ENCODE peak calls at places on chromosome 20, in four cellular contexts. R is Calu3, J is bronchial epithelial cell, E is PC-9. W is an unnamed sample.

GRCh38 chr20:52016022-52016421 is 175.6 kb downstream of the ZFP64 start:
- DNase-seq in R (no peak), J (no peak), E (no peak), W (no peak)

GRCh38 chr20:34240698-34241615 is at the start of gene ASIP:
- DNase-seq in R (no peak), J (no peak), E (no peak), W (no peak)

GRCh38 chr20:12557224-12557623 is 451.5 kb upstream of the SPTLC3 start:
- DNase-seq in R (no peak), J (no peak), E (no peak), W (no peak)

GRCh38 chr20:15937179-15937578 is 636.1 kb downstream of the KIF16B start:
- DNase-seq in R (no peak), J (no peak), E (no peak), W (no peak)

GRCh38 chr20:64163776-64164122 is 503 bp upstream of the MYT1 start:
- DNase-seq in R (no peak), J (no peak), E (no peak), W (no peak)

GRCh38 chr20:24768226-24768625 is 180.8 kb upstream of the CST7 start:
- DNase-seq in R (no peak), J (no peak), E (peak; percentile 41), W (peak; percentile 25)

GRCh38 chr20:44856442-44856841 is 29.1 kb upstream of the YWHAB start:
- DNase-seq in R (no peak), J (no peak), E (peak; percentile 71), W (no peak)

GRCh38 chr20:64084209-64085152 is at the start of gene LKAAEAR1:
- DNase-seq in R (no peak), J (no peak), E (no peak), W (no peak)

GRCh38 chr20:36866681-36867485 is 9.1 kb upstream of the TLDC2 start:
- DNase-seq in R (no peak), J (no peak), E (no peak), W (no peak)

GRCh38 chr20:12201289-12201991 is 283.7 kb downstream of the BTBD3 start:
- DNase-seq in R (no peak), J (peak; percentile 0), E (no peak), W (no peak)

GRCh38 chr20:24745617-24746350 is 203.3 kb upstream of the CST7 start:
- DNase-seq in R (no peak), J (no peak), E (no peak), W (no peak)

GRCh38 chr20:34001378-34001777 is 7.7 kb downstream of the RALY start:
- DNase-seq in R (no peak), J (no peak), E (no peak), W (no peak)

GRCh38 chr20:53869466-53870258 is 200.7 kb downstream of the BCAS1 start:
- DNase-seq in R (peak; percentile 90), J (peak; percentile 83), E (peak; percentile 76), W (peak; percentile 62)

GRCh38 chr20:39857188-39857587 is 831.8 kb downstream of the MAFB start:
- DNase-seq in R (no peak), J (no peak), E (no peak), W (no peak)

GRCh38 chr20:36924167-36925045 is 27.1 kb downstream of the SAMHD1 start:
- DNase-seq in R (peak; percentile 39), J (no peak), E (no peak), W (no peak)

GRCh38 chr20:35942243-35942642 is 12.1 kb downstream of the SCAND1 start:
- DNase-seq in R (no peak), J (no peak), E (peak; percentile 43), W (no peak)

GRCh38 chr20:58892126-58892931 is 39.8 kb downstream of the GNAS start:
- DNase-seq in R (peak; percentile 87), J (peak; percentile 15), E (no peak), W (peak; percentile 79)

GRCh38 chr20:49591217-49591865 is 23.4 kb upstream of the PTGIS start:
- DNase-seq in R (no peak), J (no peak), E (peak; percentile 91), W (no peak)

GRCh38 chr20:15902493-15902892 is 670.8 kb downstream of the KIF16B start:
- DNase-seq in R (peak; percentile 0), J (no peak), E (no peak), W (peak; percentile 58)

GRCh38 chr20:23629017-23629541 is 8.7 kb downstream of the CST3 start:
- DNase-seq in R (peak; percentile 28), J (peak; percentile 95), E (peak; percentile 87), W (no peak)

GRCh38 chr20:4811661-4812181 is 90.0 kb downstream of the PRND start:
- DNase-seq in R (no peak), J (no peak), E (no peak), W (no peak)

GRCh38 chr20:57991211-57991841 is 237.1 kb downstream of the ANKRD60 start:
- DNase-seq in R (peak; percentile 48), J (peak; percentile 90), E (peak; percentile 99), W (no peak)

GRCh38 chr20:431012-431904 is 23.2 kb downstream of the RBCK1 start:
- DNase-seq in R (peak; percentile 66), J (peak; percentile 68), E (peak; percentile 67), W (peak; percentile 57)

GRCh38 chr20:461254-462198 is 807 bp downstream of the TBC1D20 start:
- DNase-seq in R (peak; percentile 34), J (peak; percentile 17), E (no peak), W (peak; percentile 57)

GRCh38 chr20:4578375-4578774 is 143.3 kb upstream of the PRND start:
- DNase-seq in R (no peak), J (no peak), E (no peak), W (no peak)

GRCh38 chr20:31542201-31542842 is 28.1 kb downstream of the HM13 start:
- DNase-seq in R (no peak), J (no peak), E (peak; percentile 94), W (no peak)

GRCh38 chr20:63544241-63544957 is 3.1 kb downstream of the SRMS start:
- DNase-seq in R (no peak), J (no peak), E (no peak), W (no peak)

GRCh38 chr20:17655286-17655651 is 26.8 kb downstream of the RRBP1 start:
- DNase-seq in R (no peak), J (no peak), E (no peak), W (no peak)
- TF ChIP-seq CTCF in R (no peak), J (no peak), E (peak; percentile 30), W (no peak)

DNA sequence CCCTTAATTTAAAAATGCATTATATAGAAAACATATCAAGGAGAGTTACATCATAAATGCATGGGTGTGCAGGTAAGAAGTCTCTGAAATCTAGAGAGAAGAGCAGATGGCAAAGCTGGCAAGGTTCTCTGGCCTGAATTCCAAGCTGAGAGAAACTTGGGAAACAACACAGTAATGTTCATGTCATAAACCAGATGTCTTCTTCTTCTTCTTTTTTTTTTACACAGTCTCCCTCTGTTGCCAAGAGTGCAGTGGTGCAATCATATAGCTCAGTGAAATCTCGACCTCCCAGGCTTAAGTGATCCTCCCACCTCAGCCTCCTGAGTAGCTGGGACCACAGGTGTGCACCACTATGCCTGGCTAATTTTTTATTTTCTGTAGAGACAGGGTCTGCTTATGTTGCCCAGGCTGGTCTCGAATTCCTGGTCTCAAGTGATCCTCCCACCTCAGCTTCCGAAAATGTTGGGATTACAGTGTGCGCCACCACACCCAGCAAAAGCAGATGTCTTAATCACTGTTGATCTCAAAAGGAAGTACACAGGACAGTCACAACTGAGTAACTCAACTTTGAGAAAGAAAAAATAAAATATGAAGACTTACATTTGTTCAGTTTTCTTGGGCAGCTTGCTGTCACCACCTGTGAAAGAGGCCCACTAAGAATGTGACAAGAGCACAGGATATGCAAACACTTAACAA is 77.3 kb downstream of the DNAAF9 start:
- DNase-seq in R (no peak), J (no peak), E (no peak), W (no peak)
- TF ChIP-seq CTCF in R (no peak), J (no peak), E (no peak), W (no peak)

GRCh38 chr20:61640846-61641245 is 388.8 kb downstream of the CDH4 start:
- DNase-seq in R (no peak), J (no peak), E (no peak), W (no peak)

GRCh38 chr20:61646986-61647385 is 394.9 kb downstream of the CDH4 start:
- DNase-seq in R (no peak), J (no peak), E (no peak), W (no peak)

GRCh38 chr20:61644387-61645076 is 392.5 kb downstream of the CDH4 start:
- DNase-seq in R (no peak), J (no peak), E (no peak), W (no peak)

GRCh38 chr20:61646453-61646852 is 394.4 kb downstream of the CDH4 start:
- DNase-seq in R (no peak), J (no peak), E (no peak), W (no peak)

GRCh38 chr20:61643631-61644386 is 391.7 kb downstream of the CDH4 start:
- DNase-seq in R (no peak), J (no peak), E (no peak), W (no peak)
- TF ChIP-seq CTCF in R (no peak), J (no peak), E (no peak), W (no peak)

GRCh38 chr20:43666376-43667328 is at the start of gene MYBL2:
- DNase-seq in R (peak; percentile 81), J (peak; percentile 17), E (peak; percentile 40), W (peak; percentile 73)
- TF ChIP-seq CTCF in R (no peak), J (no peak), E (no peak), W (no peak)

GRCh38 chr20:6185268-6185667 is 62.4 kb upstream of the FERMT1 start:
- DNase-seq in R (no peak), J (no peak), E (no peak), W (no peak)

GRCh38 chr20:6180531-6180930 is 57.7 kb upstream of the FERMT1 start:
- DNase-seq in R (no peak), J (no peak), E (no peak), W (no peak)

GRCh38 chr20:6178537-6178936 is 55.7 kb upstream of the FERMT1 start:
- DNase-seq in R (no peak), J (peak; percentile 53), E (no peak), W (peak; percentile 21)

DNA sequence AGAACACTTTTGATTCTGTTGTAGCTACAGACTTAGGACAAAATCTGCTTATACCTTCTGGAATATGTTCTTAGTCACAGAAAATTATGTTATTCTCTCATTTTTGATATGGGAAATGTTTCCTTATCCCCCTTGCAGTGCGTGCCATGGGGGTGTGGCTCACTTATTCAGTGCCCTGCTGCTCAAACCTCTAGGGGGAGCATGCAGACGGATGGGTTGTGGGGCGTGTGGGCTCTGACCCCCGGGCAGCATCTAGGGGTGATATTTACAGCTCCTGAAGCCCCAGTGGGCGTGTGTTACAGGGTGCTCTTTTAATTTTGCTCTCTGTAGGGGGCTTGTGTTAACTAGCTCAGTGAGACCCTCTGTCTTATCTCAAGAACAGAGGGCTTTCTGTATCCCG is 61.3 kb upstream of the FERMT1 start:
- DNase-seq in R (no peak), J (no peak), E (no peak), W (no peak)
- TF ChIP-seq CTCF in R (no peak), J (no peak), E (no peak), W (no peak)

W was measured in endothelial cell.